ENCODE peak calls at places on chromosomes 7 and 10, in four cellular contexts. C is endothelial cell of umbilical vein, T is GM23338, G is neural progenitor cell. A is an unnamed sample.
A peak's percentile ranks its signal among the peaks of the same experiment; 100 is the strongest.

GRCh38 chr10:74825033-74825370 is 1.4 kb upstream of the KAT6B start:
- DNase-seq in C (peak; percentile 32), T (peak; percentile 57), G (peak; percentile 67), A (peak; percentile 48)

GRCh38 chr7:13774976-13775375 is 214.5 kb downstream of the ETV1 start:
- DNase-seq in C (no peak), T (no peak), G (no peak), A (no peak)

GRCh38 chr10:78249690-78250089 is 216.0 kb downstream of the RPS24 start:
- DNase-seq in C (no peak), T (no peak), G (no peak), A (no peak)

GRCh38 chr10:12617205-12618175 is 268.1 kb downstream of the CAMK1D start:
- DNase-seq in C (no peak), T (no peak), G (no peak), A (no peak)

GRCh38 chr7:30465342-30466170 is 13.0 kb downstream of the NOD1 start:
- DNase-seq in C (peak; percentile 28), T (no peak), G (no peak), A (no peak)

GRCh38 chr10:68082815-68083395 is 7.8 kb upstream of the HERC4 start:
- DNase-seq in C (peak; percentile 52), T (peak; percentile 15), G (no peak), A (no peak)

GRCh38 chr7:121605297-121605640 is 209.2 kb upstream of the FAM3C start:
- DNase-seq in C (no peak), T (no peak), G (no peak), A (peak; percentile 39)

GRCh38 chr10:131495224-131495623 is 183.7 kb upstream of the TCERG1L start:
- DNase-seq in C (no peak), T (no peak), G (no peak), A (no peak)

GRCh38 chr10:28127881-28128280 is 129.0 kb upstream of the ODAD2 start:
- DNase-seq in C (no peak), T (no peak), G (no peak), A (no peak)

GRCh38 chr10:63553031-63553430 is 31.8 kb downstream of the REEP3 start:
- DNase-seq in C (no peak), T (no peak), G (no peak), A (no peak)

GRCh38 chr10:17010363-17011145 is 119.1 kb downstream of the CUBN start:
- DNase-seq in C (no peak), T (no peak), G (no peak), A (no peak)

GRCh38 chr7:143104759-143105158 is 27.1 kb upstream of the PIP start:
- DNase-seq in C (no peak), T (no peak), G (no peak), A (peak; percentile 4)

GRCh38 chr7:81299711-81300110 is 380.9 kb upstream of the SEMA3C start:
- DNase-seq in C (no peak), T (peak; percentile 2), G (no peak), A (no peak)

GRCh38 chr10:35770817-35771355 is 128.8 kb upstream of the FZD8 start:
- DNase-seq in C (no peak), T (peak; percentile 47), G (no peak), A (peak; percentile 50)

DNA sequence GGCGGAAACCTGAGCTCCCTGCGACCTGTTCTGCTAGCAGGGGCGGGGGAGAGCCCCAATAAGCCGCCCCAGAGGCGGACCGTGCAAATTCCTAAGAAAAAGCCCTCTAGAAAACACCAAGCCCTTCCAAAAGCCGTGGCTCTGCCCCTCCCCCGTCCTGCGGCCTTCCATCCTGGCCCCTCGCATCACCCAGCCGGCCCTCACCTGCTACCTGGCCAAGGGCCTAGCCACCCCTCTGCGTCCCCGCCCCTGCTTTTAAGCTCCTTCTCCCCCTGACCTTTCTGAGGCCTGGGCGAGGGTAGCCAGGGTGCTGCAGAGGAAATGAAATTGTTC is 24.9 kb downstream of the SKIDA1 start:
- DNase-seq in C (no peak), T (peak; percentile 90), G (peak; percentile 91), A (no peak)
- H3K4me3 ChIP-seq in C (no peak overlapping the region), T (peak overlapping the region; percentile 76), G (peak overlapping the region; percentile 67), A (no peak overlapping the region)

DNA sequence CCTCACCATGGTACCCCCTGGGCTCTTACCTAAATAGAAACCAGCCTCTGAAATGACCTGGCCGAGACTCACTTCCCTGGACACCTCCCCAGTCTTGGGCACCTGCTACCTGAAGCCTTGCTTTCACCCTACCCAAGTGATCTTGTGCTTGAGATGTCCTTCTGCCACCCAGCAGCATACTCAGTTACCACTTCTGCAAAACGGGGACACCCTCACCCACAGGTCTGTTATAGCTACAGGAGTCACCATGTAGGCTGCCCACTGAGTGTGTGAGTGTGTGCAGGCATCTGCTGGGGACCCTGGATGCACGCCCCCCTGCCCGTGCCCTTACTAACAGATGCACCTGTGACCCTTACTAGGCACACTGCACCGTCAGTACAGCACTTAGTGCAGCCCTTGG is 94.8 kb upstream of the PPIF start:
- DNase-seq in C (no peak), T (no peak), G (no peak), A (no peak)
- H3K79me2 ChIP-seq in C (peaks cover 48% of the 10 kb centered on the region), T (no peaks in the 10 kb centered on the region), G (peaks cover 28% of the 10 kb centered on the region), A (peaks cover 75% of the 10 kb centered on the region)

GRCh38 chr7:131945313-131945831 is 388.9 kb upstream of the PODXL start:
- DNase-seq in C (peak; percentile 46), T (peak; percentile 95), G (peak; percentile 92), A (peak; percentile 84)
- H3K4me3 ChIP-seq in C (no peak overlapping the region), T (peak overlapping the region; percentile 41), G (no peak overlapping the region), A (no peak overlapping the region)

GRCh38 chr10:44382131-44382858 is 2.6 kb downstream of the CXCL12 start:
- DNase-seq in C (no peak), T (peak; percentile 68), G (peak; percentile 50), A (no peak)

GRCh38 chr10:44384601-44385422 is at the start of gene CXCL12:
- DNase-seq in C (peak; percentile 5), T (peak; percentile 79), G (peak; percentile 74), A (peak; percentile 44)

GRCh38 chr10:44382981-44383748 is 1.7 kb downstream of the CXCL12 start:
- DNase-seq in C (no peak), T (peak; percentile 31), G (peak; percentile 45), A (no peak)

GRCh38 chr10:44385423-44385725 is 477 bp upstream of the CXCL12 start:
- DNase-seq in C (no peak), T (no peak), G (peak; percentile 34), A (no peak)

DNA sequence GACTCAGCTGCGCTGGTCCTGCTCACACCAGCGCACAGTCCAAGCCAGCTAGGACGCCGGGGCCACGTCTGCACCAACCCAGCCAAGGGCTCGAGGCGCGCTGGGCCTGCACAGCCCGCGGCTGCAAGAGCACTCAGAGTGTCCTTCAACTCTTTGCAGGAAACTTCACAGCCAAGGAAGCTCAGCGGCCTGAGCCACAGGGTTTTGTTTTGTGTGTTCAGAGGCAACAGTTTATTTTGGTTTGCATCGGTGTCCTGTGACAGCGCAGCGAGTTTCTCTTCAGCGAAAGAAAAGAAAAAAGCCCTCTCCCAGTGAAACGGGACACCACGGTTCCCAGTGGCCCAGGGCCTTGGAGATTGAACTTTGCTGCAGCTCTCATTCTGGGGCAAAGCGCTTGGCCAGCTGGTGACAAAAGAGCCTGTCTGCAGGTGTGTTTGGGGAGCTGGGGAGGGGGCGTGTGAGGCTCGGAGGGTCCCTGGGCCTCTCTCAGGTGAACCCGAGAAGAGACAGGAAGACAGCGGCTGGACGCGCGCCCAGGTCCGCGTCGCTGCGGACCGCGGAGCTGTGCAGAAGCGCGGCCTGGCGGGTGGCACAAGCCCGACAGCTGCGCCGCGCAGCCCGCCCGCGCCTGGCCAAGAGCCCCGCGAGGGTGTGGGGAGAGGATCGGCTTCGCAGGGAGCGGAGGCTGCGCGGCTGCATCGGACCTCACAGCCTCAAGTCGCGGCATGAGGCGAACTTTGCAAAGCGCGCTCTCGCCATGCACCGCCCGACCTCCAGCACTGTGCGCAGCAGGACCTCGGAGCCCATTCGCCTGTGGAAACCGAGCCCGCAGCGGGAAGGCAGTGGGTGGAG is 922 bp downstream of the CXCL12 start:
- DNase-seq in C (no peak), T (peak; percentile 63), G (peak; percentile 65), A (peak; percentile 42)
- H3K79me2 ChIP-seq in C (no peaks in the 10 kb centered on the region), T (peaks cover 55% of the 10 kb centered on the region), G (no peaks in the 10 kb centered on the region), A (peaks cover 28% of the 10 kb centered on the region)

GRCh38 chr7:71131256-71131752 is 640 bp upstream of the GALNT17 start:
- DNase-seq in C (no peak), T (peak; percentile 81), G (peak; percentile 93), A (peak; percentile 79)

GRCh38 chr7:71133232-71133622 is 1.3 kb downstream of the GALNT17 start:
- DNase-seq in C (no peak), T (peak; percentile 51), G (peak; percentile 41), A (no peak)

GRCh38 chr7:71131753-71132520 is at the start of gene GALNT17:
- DNase-seq in C (no peak), T (peak; percentile 68), G (peak; percentile 63), A (peak; percentile 19)

GRCh38 chr7:71130280-71130679 is 1.7 kb upstream of the GALNT17 start:
- DNase-seq in C (no peak), T (no peak), G (no peak), A (no peak)

DNA sequence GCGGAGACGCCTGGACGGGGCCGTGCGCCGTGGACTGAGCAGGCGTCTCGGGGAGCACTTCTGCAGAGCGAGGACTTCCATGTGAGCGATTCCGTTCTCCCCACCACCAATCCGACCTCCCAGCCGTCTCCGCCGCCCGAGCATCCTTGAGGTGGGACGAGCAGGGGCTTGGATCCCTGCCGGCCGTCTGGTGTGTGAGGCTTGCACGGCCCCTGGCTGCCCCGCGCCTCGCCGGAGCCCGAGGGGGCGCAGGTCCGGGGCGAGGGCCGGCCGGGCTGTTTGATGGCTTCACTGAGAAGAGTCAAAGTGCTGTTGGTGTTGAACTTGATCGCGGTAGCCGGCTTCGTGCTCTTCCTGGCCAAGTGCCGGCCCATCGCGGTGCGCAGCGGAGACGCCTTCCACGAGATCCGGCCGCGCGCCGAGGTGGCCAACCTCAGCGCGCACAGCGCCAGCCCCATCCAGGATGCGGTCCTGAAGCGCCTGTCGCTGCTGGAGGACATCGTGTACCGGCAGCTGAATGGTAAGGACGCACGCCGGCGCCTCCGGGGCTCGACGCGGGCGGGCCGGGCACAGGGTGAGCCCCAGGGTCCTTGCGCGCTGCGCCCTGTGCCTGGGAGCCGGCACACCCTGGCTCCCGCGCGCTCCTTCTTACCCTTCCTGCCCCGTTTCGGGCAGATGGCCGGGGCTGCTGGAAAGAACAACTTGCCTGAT is 732 bp downstream of the GALNT17 start:
- DNase-seq in C (no peak), T (peak; percentile 72), G (peak; percentile 66), A (peak; percentile 31)
- H3K4me3 ChIP-seq in C (no peak overlapping the region), T (peak overlapping the region; percentile 93), G (peak overlapping the region; percentile 91), A (peak overlapping the region; percentile 74)

DNA sequence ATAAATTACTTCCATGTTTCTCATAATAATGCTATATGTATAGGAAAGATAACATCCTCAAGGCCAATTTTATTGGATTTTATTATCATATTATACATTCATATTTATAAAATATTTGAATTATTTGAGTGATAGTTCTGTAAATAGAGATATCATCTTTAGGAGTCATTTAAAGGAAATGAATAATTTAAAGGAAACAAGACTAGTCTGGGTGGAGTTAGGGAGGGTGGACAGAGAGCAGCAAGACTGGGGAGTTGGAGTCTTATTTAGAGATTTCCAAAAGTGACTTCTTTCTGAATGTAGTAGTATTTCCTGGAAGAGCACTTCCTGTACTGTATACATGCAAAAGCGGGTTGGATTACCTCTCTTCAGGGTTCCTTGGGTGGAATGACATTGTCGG is 342.3 kb downstream of the SUGCT start:
- DNase-seq in C (peak; percentile 21), T (no peak), G (no peak), A (no peak)
- H3K79me2 ChIP-seq in C (no peaks in the 10 kb centered on the region), T (no peaks in the 10 kb centered on the region), G (no peaks in the 10 kb centered on the region), A (no peaks in the 10 kb centered on the region)

DNA sequence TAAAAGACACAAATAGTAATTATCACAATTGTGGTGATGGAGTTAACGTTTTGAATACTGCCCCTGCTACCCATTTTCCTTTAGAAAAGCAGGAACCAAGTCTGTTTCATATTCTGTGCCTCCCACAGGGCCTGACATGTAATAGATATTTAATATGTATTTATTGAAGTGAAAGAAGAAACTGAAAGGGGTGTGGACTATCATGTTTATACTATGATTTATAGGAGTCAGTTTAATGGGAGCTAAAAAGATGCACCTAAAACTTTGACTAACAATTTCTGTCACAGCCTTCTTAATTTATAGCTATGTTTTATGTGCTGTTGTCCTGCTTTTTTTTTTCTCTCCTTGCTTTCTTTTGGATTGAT is 24.1 kb upstream of the BHLHA15 start:
- DNase-seq in C (no peak), T (no peak), G (no peak), A (no peak)
- H3K4me3 ChIP-seq in C (no peak overlapping the region), T (no peak overlapping the region), G (no peak overlapping the region), A (no peak overlapping the region)

A was measured in hepatocyte.